ENCODE peak calls at places on chromosomes 3 and 15, in ten cellular contexts. O is fibroblast of lung, M is uterus, S is stomach, H is hepatocyte, C is cardiac muscle cell, Y is astrocyte, B is SJSA1, V is Peyer's patch, N is GM23248. J is an unnamed sample.

GRCh38 chr15:62977952-62978811 is 64.4 kb upstream of the TPM1 start:
- DNase-seq in O (no peak), M (no peak), S (no peak), H (no peak), C (no peak), Y (peak; percentile 70), B (peak; percentile 22), V (no peak), N (peak; percentile 93), J (no peak)

GRCh38 chr15:78695849-78696248 is 54.8 kb upstream of the CHRNB4 start:
- DNase-seq in O (no peak), M (no peak), S (peak; percentile 57), H (no peak), C (no peak), Y (no peak), B (no peak), V (no peak), N (no peak), J (no peak)

GRCh38 chr3:138049157-138049919 is 39.4 kb downstream of the CLDN18 start:
- DNase-seq in O (peak; percentile 51), M (no peak), S (no peak), H (no peak), C (no peak), Y (peak; percentile 69), B (no peak), V (no peak), N (peak; percentile 79), J (peak; percentile 18)

GRCh38 chr3:114743746-114744145 is 403.3 kb downstream of the ZBTB20 start:
- DNase-seq in O (no peak), M (no peak), S (no peak), H (no peak), C (no peak), Y (no peak), B (no peak), V (no peak), N (no peak), J (no peak)

GRCh38 chr3:165254812-165255211 is 58.6 kb upstream of the SLITRK3 start:
- DNase-seq in O (peak; percentile 72), M (no peak), S (no peak), H (peak; percentile 51), C (peak; percentile 65), Y (peak; percentile 10), B (no peak), V (no peak), N (peak; percentile 0), J (peak; percentile 22)

GRCh38 chr3:184663756-184664155 is 48.1 kb downstream of the MAGEF1 start:
- DNase-seq in O (no peak), M (no peak), S (no peak), H (no peak), C (no peak), Y (peak; percentile 33), B (no peak), V (no peak), N (peak; percentile 54), J (no peak)

GRCh38 chr15:45641374-45641778 is 6.5 kb downstream of the SQOR start:
- DNase-seq in O (peak; percentile 94), M (peak; percentile 33), S (peak; percentile 62), H (peak; percentile 82), C (no peak), Y (peak; percentile 66), B (no peak), V (no peak), N (peak; percentile 94), J (no peak)

GRCh38 chr3:59546522-59546921 is 496.7 kb upstream of the CFAP20DC start:
- DNase-seq in O (no peak), M (no peak), S (no peak), H (no peak), C (no peak), Y (no peak), B (no peak), V (no peak), N (no peak), J (no peak)

GRCh38 chr3:10116138-10116460 is 624 bp downstream of the BRK1 start:
- DNase-seq in O (no peak), M (no peak), S (no peak), H (peak; percentile 45), C (no peak), Y (peak; percentile 56), B (peak; percentile 50), V (no peak), N (peak; percentile 72), J (no peak)

GRCh38 chr15:56598991-56599390 is 134.1 kb upstream of the MNS1 start:
- DNase-seq in O (peak; percentile 86), M (no peak), S (no peak), H (no peak), C (no peak), Y (peak; percentile 49), B (no peak), V (no peak), N (peak; percentile 44), J (no peak)

GRCh38 chr15:67504061-67504460 is 16.9 kb upstream of the C15orf61 start:
- DNase-seq in O (no peak), M (no peak), S (no peak), H (no peak), C (no peak), Y (peak; percentile 16), B (no peak), V (no peak), N (peak; percentile 44), J (no peak)

GRCh38 chr3:48456466-48456865 is 9.9 kb downstream of the ATRIP start:
- DNase-seq in O (no peak), M (no peak), S (no peak), H (no peak), C (no peak), Y (no peak), B (no peak), V (no peak), N (no peak), J (no peak)
- H3K27ac ChIP-seq in O (no peak overlapping the region), M (no peak overlapping the region), S (no peak overlapping the region), H (no peak overlapping the region), C (no peak overlapping the region), Y (no peak overlapping the region), B (no peak overlapping the region), V (no peak overlapping the region), N (no peak overlapping the region), J (no peak overlapping the region)

GRCh38 chr3:45546223-45546622 is 48.3 kb upstream of the LIMD1 start:
- DNase-seq in O (no peak), M (no peak), S (no peak), H (no peak), C (no peak), Y (no peak), B (no peak), V (no peak), N (no peak), J (no peak)

GRCh38 chr3:45544719-45545296 is 49.7 kb upstream of the LIMD1 start:
- DNase-seq in O (no peak), M (no peak), S (no peak), H (no peak), C (no peak), Y (no peak), B (no peak), V (no peak), N (no peak), J (no peak)

GRCh38 chr3:45545476-45545875 is 49.1 kb upstream of the LIMD1 start:
- DNase-seq in O (no peak), M (no peak), S (no peak), H (no peak), C (no peak), Y (no peak), B (peak; percentile 62), V (no peak), N (peak; percentile 67), J (no peak)

GRCh38 chr3:45541326-45542321 is 52.9 kb upstream of the LIMD1 start:
- DNase-seq in O (no peak), M (no peak), S (no peak), H (no peak), C (no peak), Y (no peak), B (no peak), V (no peak), N (no peak), J (no peak)

GRCh38 chr3:45544024-45544718 is 50.4 kb upstream of the LIMD1 start:
- DNase-seq in O (no peak), M (no peak), S (no peak), H (no peak), C (no peak), Y (no peak), B (no peak), V (no peak), N (peak; percentile 24), J (no peak)
- H3K4me1 ChIP-seq in O (peaks cover 28% of the 10 kb centered on the region), M (no peaks in the 10 kb centered on the region), S (peaks cover 20% of the 10 kb centered on the region), H (no peaks in the 10 kb centered on the region), C (no peaks in the 10 kb centered on the region), Y (peaks cover 21% of the 10 kb centered on the region), B (peaks cover 43% of the 10 kb centered on the region), V (no peaks in the 10 kb centered on the region), N (peaks cover 33% of the 10 kb centered on the region), J (no peaks in the 10 kb centered on the region)

DNA sequence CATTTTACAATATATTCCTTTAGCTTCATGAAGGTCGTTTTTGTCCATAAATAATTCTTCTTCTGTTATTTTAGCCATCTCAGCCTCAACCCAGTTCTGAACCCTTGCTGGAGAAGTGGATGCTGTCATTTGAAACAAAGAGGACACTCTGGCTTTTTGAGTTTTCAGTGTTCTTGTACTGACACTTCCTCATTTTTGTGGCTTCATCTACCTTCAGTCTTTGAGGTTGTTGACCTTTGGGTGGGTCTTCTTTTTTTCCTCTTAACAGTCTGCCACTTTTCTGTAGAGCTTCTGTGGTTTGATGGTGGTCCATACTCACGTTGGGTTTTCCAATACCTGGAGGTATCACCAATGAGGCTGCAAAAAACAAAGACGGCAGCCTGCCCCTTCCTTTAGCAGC is 650.9 kb downstream of the PDCD6IP start:
- DNase-seq in O (no peak), M (no peak), S (no peak), H (no peak), C (no peak), Y (no peak), B (no peak), V (no peak), N (no peak), J (no peak)
- H3K27me3 ChIP-seq in O (no peaks in the 10 kb centered on the region), M (no peaks in the 10 kb centered on the region), S (no peaks in the 10 kb centered on the region), H (no peaks in the 10 kb centered on the region), C (no peaks in the 10 kb centered on the region), Y (no peaks in the 10 kb centered on the region), B (no peaks in the 10 kb centered on the region), V (no peaks in the 10 kb centered on the region), N (no peaks in the 10 kb centered on the region), J (no peaks in the 10 kb centered on the region)

GRCh38 chr3:133644768-133645167 is 17.0 kb downstream of the TOPBP1 start:
- DNase-seq in O (peak; percentile 85), M (no peak), S (no peak), H (peak; percentile 13), C (no peak), Y (peak; percentile 85), B (peak; percentile 80), V (no peak), N (peak; percentile 88), J (no peak)
- H3K27ac ChIP-seq in O (no peak overlapping the region), M (no peak overlapping the region), S (no peak overlapping the region), H (no peak overlapping the region), C (no peak overlapping the region), Y (peak overlapping the region; percentile 16), B (peak overlapping the region; percentile 51), V (no peak overlapping the region), N (peak overlapping the region; percentile 23), J (no peak overlapping the region)